ENCODE peak calls at places on chromosome 9, in six cellular contexts. D is stimulated activated CD8-positive, alpha-beta memory T cell treated with anti-CD3 and anti-CD28 coated beads, Interleukin-7, amount 100 ng/mL, for 48 hours; K is fibroblast of gingiva; Q is DMS153; L is activated effector memory CD4-positive, alpha-beta T cell treated with Interleukin-2 at 50 U/mL for 16 hours; W is activated CD8-positive, alpha-beta memory T cell treated with anti-CD3 and anti-CD28 coated beads, Interleukin-2, amount 10 ng/mL, durations not matched to agents 7 days and 5 days. T is an unnamed sample.

GRCh38 chr9:125568616-125569015 is 138.4 kb downstream of the MAPKAP1 start:
- DNase-seq in D (no peak), K (peak), Q (no peak), L (no peak), W (no peak), T (no peak)

GRCh38 chr9:112065781-112066606 is 109.1 kb downstream of the SUSD1 start:
- DNase-seq in D (no peak), K (peak), Q (no peak), L (no peak), W (no peak), T (no peak)

GRCh38 chr9:71763752-71764332 is 4.5 kb downstream of the CEMIP2 start:
- DNase-seq in D (no peak), K (peak), Q (no peak), L (no peak), W (no peak), T (no peak)

GRCh38 chr9:127897194-127897692 is 2.2 kb downstream of the ST6GALNAC6 start:
- DNase-seq in D (no peak), K (peak), Q (no peak), L (no peak), W (no peak), T (peak)

GRCh38 chr9:76298497-76299144 is 95.6 kb downstream of the RFK start:
- DNase-seq in D (no peak), K (no peak), Q (no peak), L (no peak), W (no peak), T (no peak)

GRCh38 chr9:83649080-83649479 is 26.1 kb downstream of the IDNK start:
- DNase-seq in D (peak), K (peak), Q (no peak), L (peak), W (peak), T (peak)

GRCh38 chr9:128127568-128127989 is at the start of gene PTGES2:
- DNase-seq in D (peak), K (peak), Q (peak), L (peak), W (peak), T (peak)

GRCh38 chr9:101498323-101498722 is 35.3 kb upstream of the RNF20 start:
- DNase-seq in D (no peak), K (no peak), Q (no peak), L (no peak), W (no peak), T (no peak)

GRCh38 chr9:74132986-74133385 is 364.1 kb upstream of the RORB start:
- DNase-seq in D (no peak), K (no peak), Q (no peak), L (no peak), W (no peak), T (no peak)

GRCh38 chr9:68446836-68447235 is 90.4 kb downstream of the PGM5 start:
- DNase-seq in D (no peak), K (no peak), Q (no peak), L (no peak), W (no peak), T (no peak)

GRCh38 chr9:94145640-94146039 is 61.4 kb downstream of the PTPDC1 start:
- DNase-seq in D (no peak), K (no peak), Q (no peak), L (no peak), W (no peak), T (no peak)

GRCh38 chr9:14347408-14348224 is 33.7 kb upstream of the NFIB start:
- DNase-seq in D (no peak), K (peak), Q (peak), L (no peak), W (no peak), T (no peak)

GRCh38 chr9:126419475-126419874 is 92.8 kb downstream of the MVB12B start:
- DNase-seq in D (no peak), K (no peak), Q (peak), L (no peak), W (no peak), T (no peak)

GRCh38 chr9:26770821-26771220 is 121.8 kb downstream of the CAAP1 start:
- DNase-seq in D (no peak), K (peak), Q (no peak), L (no peak), W (no peak), T (no peak)

GRCh38 chr9:14027114-14027812 is 286.7 kb downstream of the NFIB start:
- DNase-seq in D (no peak), K (no peak), Q (peak), L (no peak), W (no peak), T (no peak)

GRCh38 chr9:82560457-82560904 is 502.5 kb downstream of the RASEF start:
- DNase-seq in D (no peak), K (no peak), Q (peak), L (no peak), W (no peak), T (no peak)

GRCh38 chr9:72149231-72149975 is at the start of gene GDA:
- DNase-seq in D (no peak), K (no peak), Q (no peak), L (no peak), W (no peak), T (no peak)

GRCh38 chr9:133767008-133767407 is 28.9 kb upstream of the SARDH start:
- DNase-seq in D (no peak), K (no peak), Q (no peak), L (no peak), W (no peak), T (no peak)

GRCh38 chr9:132773093-132773492 is 102.8 kb downstream of the GTF3C4 start:
- DNase-seq in D (no peak), K (no peak), Q (no peak), L (no peak), W (no peak), T (no peak)

GRCh38 chr9:106921989-106922388 is 59.0 kb downstream of the ZNF462 start:
- DNase-seq in D (no peak), K (no peak), Q (no peak), L (no peak), W (no peak), T (no peak)

GRCh38 chr9:113603773-113604172 is 140.2 kb downstream of the RGS3 start:
- DNase-seq in D (no peak), K (no peak), Q (no peak), L (no peak), W (no peak), T (no peak)

GRCh38 chr9:97076238-97076637 is 37.3 kb upstream of the CTSV start:
- DNase-seq in D (no peak), K (no peak), Q (no peak), L (no peak), W (no peak), T (no peak)

GRCh38 chr9:35798658-35799366 is 7.4 kb downstream of the NPR2 start:
- DNase-seq in D (no peak), K (no peak), Q (no peak), L (no peak), W (peak), T (no peak)

GRCh38 chr9:81673310-81673709 is 16.0 kb downstream of the TLE1 start:
- DNase-seq in D (no peak), K (no peak), Q (no peak), L (no peak), W (no peak), T (no peak)

GRCh38 chr9:104905153-104905901 is 22.6 kb downstream of the ABCA1 start:
- DNase-seq in D (no peak), K (no peak), Q (no peak), L (no peak), W (no peak), T (no peak)

GRCh38 chr9:122058707-122059106 is 34.4 kb downstream of the TTLL11 start:
- DNase-seq in D (no peak), K (no peak), Q (no peak), L (no peak), W (no peak), T (no peak)

GRCh38 chr9:136197930-136198604 is 6.9 kb downstream of the LHX3 start:
- DNase-seq in D (no peak), K (no peak), Q (no peak), L (no peak), W (no peak), T (no peak)

GRCh38 chr9:128026255-128027165 is 40.6 kb downstream of the NAIF1 start:
- DNase-seq in D (peak), K (no peak), Q (no peak), L (peak), W (peak), T (no peak)

GRCh38 chr9:107158321-107158720 is 124.8 kb upstream of the RAD23B start:
- DNase-seq in D (no peak), K (no peak), Q (peak), L (no peak), W (no peak), T (no peak)

GRCh38 chr9:8188720-8189407 is 389.3 kb upstream of the DMAC1 start:
- DNase-seq in D (peak), K (no peak), Q (peak), L (no peak), W (no peak), T (no peak)

GRCh38 chr9:69307446-69308216 is 17.4 kb upstream of the ENTREP1 start:
- DNase-seq in D (no peak), K (peak), Q (no peak), L (no peak), W (no peak), T (no peak)

GRCh38 chr9:136943291-136944093 is 1.0 kb downstream of the FBXW5 start:
- DNase-seq in D (peak), K (no peak), Q (no peak), L (no peak), W (peak), T (no peak)

GRCh38 chr9:100590481-100590880 is 12.6 kb downstream of the CAVIN4 start:
- DNase-seq in D (no peak), K (peak), Q (no peak), L (no peak), W (no peak), T (no peak)

GRCh38 chr9:107737987-107738743 is 248.6 kb upstream of the KLF4 start:
- DNase-seq in D (no peak), K (peak), Q (peak), L (no peak), W (no peak), T (no peak)

GRCh38 chr9:125638239-125638638 is 68.8 kb downstream of the MAPKAP1 start:
- DNase-seq in D (no peak), K (no peak), Q (no peak), L (no peak), W (no peak), T (no peak)

T was measured in progenitor cell of endocrine pancreas.